ENCODE peak calls at places on chromosomes 1 and 21, in five cellular contexts. One of them, this sample, is unnamed.

GRCh38 chr1:176102243-176102642 is 104.8 kb downstream of the COP1 start:
- DNase-seq in progenitor cell of endocrine pancreas: no peak
- DNase-seq in astrocyte of the cerebellum: peak
- DNase-seq in HTR-8/SVneo: no peak
- DNase-seq in psoas muscle: no peak
- DNase-seq in this sample: no peak

GRCh38 chr1:52249831-52250230 is 107.9 kb downstream of the ZFYVE9 start:
- DNase-seq in astrocyte of the cerebellum: no peak
- DNase-seq in psoas muscle: no peak
- DNase-seq in HTR-8/SVneo: no peak
- DNase-seq in progenitor cell of endocrine pancreas: no peak
- DNase-seq in this sample: no peak

GRCh38 chr1:3004285-3005205 is 16.7 kb upstream of the ACTRT2 start:
- DNase-seq in astrocyte of the cerebellum: no peak
- DNase-seq in psoas muscle: no peak
- DNase-seq in HTR-8/SVneo: no peak
- DNase-seq in progenitor cell of endocrine pancreas: no peak
- DNase-seq in this sample: no peak

GRCh38 chr1:221766210-221766609 is 24.3 kb upstream of the DUSP10 start:
- DNase-seq in HTR-8/SVneo: no peak
- DNase-seq in progenitor cell of endocrine pancreas: no peak
- DNase-seq in psoas muscle: no peak
- DNase-seq in astrocyte of the cerebellum: no peak
- DNase-seq in this sample: no peak

GRCh38 chr1:64838486-64838885 is 93.6 kb downstream of the RAVER2 start:
- DNase-seq in HTR-8/SVneo: no peak
- DNase-seq in psoas muscle: no peak
- DNase-seq in astrocyte of the cerebellum: no peak
- DNase-seq in progenitor cell of endocrine pancreas: no peak
- DNase-seq in this sample: no peak

GRCh38 chr1:216910081-216910840 is 187.0 kb upstream of the ESRRG start:
- DNase-seq in progenitor cell of endocrine pancreas: no peak
- DNase-seq in astrocyte of the cerebellum: peak
- DNase-seq in HTR-8/SVneo: no peak
- DNase-seq in psoas muscle: no peak
- DNase-seq in this sample: no peak

GRCh38 chr1:109508873-109509175 is 703 bp downstream of the AMIGO1 start:
- DNase-seq in progenitor cell of endocrine pancreas: no peak
- DNase-seq in psoas muscle: no peak
- DNase-seq in astrocyte of the cerebellum: no peak
- DNase-seq in HTR-8/SVneo: no peak
- DNase-seq in this sample: no peak

GRCh38 chr1:110235839-110236682 is 25.9 kb downstream of the KCNC4 start:
- DNase-seq in HTR-8/SVneo: peak
- DNase-seq in progenitor cell of endocrine pancreas: no peak
- DNase-seq in psoas muscle: no peak
- DNase-seq in astrocyte of the cerebellum: no peak
- DNase-seq in this sample: peak

GRCh38 chr1:207396360-207396759 is 57.8 kb upstream of the CR2 start:
- DNase-seq in astrocyte of the cerebellum: no peak
- DNase-seq in psoas muscle: no peak
- DNase-seq in progenitor cell of endocrine pancreas: no peak
- DNase-seq in HTR-8/SVneo: no peak
- DNase-seq in this sample: no peak

GRCh38 chr21:44914176-44914874 is 6.4 kb downstream of the ITGB2 start:
- DNase-seq in progenitor cell of endocrine pancreas: no peak
- DNase-seq in astrocyte of the cerebellum: no peak
- DNase-seq in HTR-8/SVneo: no peak
- DNase-seq in psoas muscle: peak
- DNase-seq in this sample: no peak

GRCh38 chr21:33115586-33116541 is 45.9 kb downstream of the OLIG1 start:
- DNase-seq in astrocyte of the cerebellum: no peak
- DNase-seq in psoas muscle: no peak
- DNase-seq in progenitor cell of endocrine pancreas: no peak
- DNase-seq in HTR-8/SVneo: no peak
- DNase-seq in this sample: no peak

GRCh38 chr21:33035147-33035546 is 9.4 kb downstream of the OLIG2 start:
- DNase-seq in astrocyte of the cerebellum: no peak
- DNase-seq in psoas muscle: no peak
- DNase-seq in HTR-8/SVneo: no peak
- DNase-seq in progenitor cell of endocrine pancreas: no peak
- DNase-seq in this sample: no peak

GRCh38 chr1:197896301-197896700 is 6.1 kb upstream of the C1orf53 start:
- DNase-seq in psoas muscle: no peak
- DNase-seq in progenitor cell of endocrine pancreas: no peak
- DNase-seq in HTR-8/SVneo: no peak
- DNase-seq in astrocyte of the cerebellum: no peak
- DNase-seq in this sample: no peak

GRCh38 chr1:65174585-65174984 is 26.6 kb downstream of the AK4 start:
- DNase-seq in psoas muscle: peak
- DNase-seq in progenitor cell of endocrine pancreas: no peak
- DNase-seq in astrocyte of the cerebellum: peak
- DNase-seq in HTR-8/SVneo: peak
- DNase-seq in this sample: peak

GRCh38 chr1:235902638-235903542 is 36.2 kb upstream of the LYST start:
- DNase-seq in HTR-8/SVneo: peak
- DNase-seq in psoas muscle: no peak
- DNase-seq in astrocyte of the cerebellum: peak
- DNase-seq in progenitor cell of endocrine pancreas: no peak
- DNase-seq in this sample: no peak

GRCh38 chr1:156120318-156120717 is 5.8 kb downstream of the LMNA start:
- DNase-seq in psoas muscle: no peak
- DNase-seq in astrocyte of the cerebellum: no peak
- DNase-seq in progenitor cell of endocrine pancreas: no peak
- DNase-seq in HTR-8/SVneo: no peak
- DNase-seq in this sample: no peak

GRCh38 chr1:23927097-23927496 is 13.9 kb upstream of the CNR2 start:
- DNase-seq in psoas muscle: no peak
- DNase-seq in progenitor cell of endocrine pancreas: no peak
- DNase-seq in HTR-8/SVneo: no peak
- DNase-seq in astrocyte of the cerebellum: no peak
- DNase-seq in this sample: no peak

This sample was measured in brain microvascular endothelial cell.